ENCODE peak calls at places on chromosomes 13 and 19, in six cellular contexts. One of them, this sample, is unnamed.

GRCh38 chr19:32748497-32748896 is 28.9 kb downstream of the TDRD12 start:
- DNase-seq in progenitor cell of endocrine pancreas: no peak
- DNase-seq in choroid plexus epithelial cell: no peak
- DNase-seq in pancreas: no peak
- DNase-seq in left ventricle myocardium inferior: no peak
- DNase-seq in AG04450: no peak
- DNase-seq in this sample: no peak

GRCh38 chr19:3296034-3296433 is 70.3 kb upstream of the NFIC start:
- DNase-seq in progenitor cell of endocrine pancreas: no peak
- DNase-seq in pancreas: no peak
- DNase-seq in AG04450: no peak
- DNase-seq in left ventricle myocardium inferior: no peak
- DNase-seq in choroid plexus epithelial cell: no peak
- DNase-seq in this sample: no peak

GRCh38 chr13:21850013-21851006 is 179.4 kb downstream of the FGF9 start:
- DNase-seq in AG04450: no peak
- DNase-seq in choroid plexus epithelial cell: no peak
- DNase-seq in pancreas: no peak
- DNase-seq in progenitor cell of endocrine pancreas: no peak
- DNase-seq in left ventricle myocardium inferior: no peak
- DNase-seq in this sample: no peak

GRCh38 chr13:54162069-54162468 is 1133.5 kb downstream of the OLFM4 start:
- DNase-seq in left ventricle myocardium inferior: no peak
- DNase-seq in pancreas: no peak
- DNase-seq in choroid plexus epithelial cell: no peak
- DNase-seq in AG04450: no peak
- DNase-seq in progenitor cell of endocrine pancreas: no peak
- DNase-seq in this sample: no peak

GRCh38 chr19:49570997-49571676 is 9.2 kb downstream of the NOSIP start:
- DNase-seq in progenitor cell of endocrine pancreas: no peak
- DNase-seq in left ventricle myocardium inferior: no peak
- DNase-seq in choroid plexus epithelial cell: no peak
- DNase-seq in AG04450: no peak
- DNase-seq in pancreas: no peak
- DNase-seq in this sample: no peak

GRCh38 chr19:737591-738093 is 13.3 kb upstream of the MISP start:
- DNase-seq in progenitor cell of endocrine pancreas: peak
- DNase-seq in pancreas: peak
- DNase-seq in left ventricle myocardium inferior: no peak
- DNase-seq in AG04450: no peak
- DNase-seq in choroid plexus epithelial cell: peak
- DNase-seq in this sample: peak

GRCh38 chr13:109781384-109782065 is 4.9 kb downstream of the IRS2 start:
- DNase-seq in choroid plexus epithelial cell: no peak
- DNase-seq in progenitor cell of endocrine pancreas: no peak
- DNase-seq in pancreas: no peak
- DNase-seq in AG04450: no peak
- DNase-seq in left ventricle myocardium inferior: no peak
- DNase-seq in this sample: no peak

GRCh38 chr13:80037505-80037888 is 303.4 kb downstream of the SPRY2 start:
- DNase-seq in pancreas: no peak
- DNase-seq in AG04450: peak
- DNase-seq in choroid plexus epithelial cell: peak
- DNase-seq in progenitor cell of endocrine pancreas: no peak
- DNase-seq in left ventricle myocardium inferior: no peak
- DNase-seq in this sample: no peak

GRCh38 chr19:42816901-42817300 is 51.4 kb upstream of the PSG8 start:
- DNase-seq in choroid plexus epithelial cell: peak
- DNase-seq in AG04450: no peak
- DNase-seq in pancreas: no peak
- DNase-seq in left ventricle myocardium inferior: no peak
- DNase-seq in progenitor cell of endocrine pancreas: no peak
- DNase-seq in this sample: no peak

GRCh38 chr19:17234911-17235617 is 9.0 kb downstream of the OCEL1 start:
- DNase-seq in pancreas: peak
- DNase-seq in progenitor cell of endocrine pancreas: no peak
- DNase-seq in choroid plexus epithelial cell: peak
- DNase-seq in left ventricle myocardium inferior: peak
- DNase-seq in AG04450: no peak
- DNase-seq in this sample: peak

GRCh38 chr19:1000095-1000494 is at the start of gene GRIN3B:
- DNase-seq in left ventricle myocardium inferior: no peak
- DNase-seq in AG04450: no peak
- DNase-seq in progenitor cell of endocrine pancreas: peak
- DNase-seq in choroid plexus epithelial cell: peak
- DNase-seq in pancreas: peak
- DNase-seq in this sample: peak

GRCh38 chr19:40241125-40241808 is 14.8 kb upstream of the CCNP start:
- DNase-seq in AG04450: no peak
- DNase-seq in left ventricle myocardium inferior: no peak
- DNase-seq in choroid plexus epithelial cell: no peak
- DNase-seq in pancreas: no peak
- DNase-seq in progenitor cell of endocrine pancreas: no peak
- DNase-seq in this sample: no peak

GRCh38 chr19:5024282-5024681 is 55.4 kb downstream of the KDM4B start:
- DNase-seq in AG04450: no peak
- DNase-seq in pancreas: no peak
- DNase-seq in choroid plexus epithelial cell: no peak
- DNase-seq in progenitor cell of endocrine pancreas: no peak
- DNase-seq in left ventricle myocardium inferior: no peak
- DNase-seq in this sample: no peak

GRCh38 chr19:1767464-1767933 is 14.2 kb downstream of the ONECUT3 start:
- DNase-seq in left ventricle myocardium inferior: peak
- DNase-seq in choroid plexus epithelial cell: no peak
- DNase-seq in progenitor cell of endocrine pancreas: peak
- DNase-seq in pancreas: peak
- DNase-seq in AG04450: no peak
- DNase-seq in this sample: peak

GRCh38 chr19:2426661-2427322 is 594 bp downstream of the TIMM13 start:
- DNase-seq in pancreas: peak
- DNase-seq in left ventricle myocardium inferior: peak
- DNase-seq in progenitor cell of endocrine pancreas: peak
- DNase-seq in AG04450: no peak
- DNase-seq in choroid plexus epithelial cell: peak
- DNase-seq in this sample: no peak

GRCh38 chr19:16325161-16325527 is 518 bp downstream of the KLF2 start:
- DNase-seq in AG04450: no peak
- DNase-seq in pancreas: peak
- DNase-seq in choroid plexus epithelial cell: no peak
- DNase-seq in left ventricle myocardium inferior: peak
- DNase-seq in progenitor cell of endocrine pancreas: peak
- DNase-seq in this sample: peak

GRCh38 chr13:90402613-90403012 is 944.9 kb upstream of the MIR17HG start:
- DNase-seq in progenitor cell of endocrine pancreas: no peak
- DNase-seq in choroid plexus epithelial cell: no peak
- DNase-seq in pancreas: no peak
- DNase-seq in AG04450: no peak
- DNase-seq in left ventricle myocardium inferior: no peak
- DNase-seq in this sample: no peak

GRCh38 chr13:38350114-38350617 is 515 bp downstream of the UFM1 start:
- DNase-seq in left ventricle myocardium inferior: peak
- DNase-seq in pancreas: peak
- DNase-seq in AG04450: no peak
- DNase-seq in choroid plexus epithelial cell: peak
- DNase-seq in progenitor cell of endocrine pancreas: peak
- DNase-seq in this sample: no peak

GRCh38 chr13:83547043-83547442 is 335.2 kb downstream of the SLITRK1 start:
- DNase-seq in pancreas: no peak
- DNase-seq in choroid plexus epithelial cell: no peak
- DNase-seq in progenitor cell of endocrine pancreas: no peak
- DNase-seq in left ventricle myocardium inferior: no peak
- DNase-seq in AG04450: no peak
- DNase-seq in this sample: no peak

GRCh38 chr13:58619396-58620113 is 988.0 kb downstream of the PCDH17 start:
- DNase-seq in left ventricle myocardium inferior: no peak
- DNase-seq in pancreas: no peak
- DNase-seq in progenitor cell of endocrine pancreas: no peak
- DNase-seq in AG04450: no peak
- DNase-seq in choroid plexus epithelial cell: no peak
- DNase-seq in this sample: no peak

GRCh38 chr19:1699998-1700732 is 47.8 kb upstream of the TCF3 start:
- DNase-seq in progenitor cell of endocrine pancreas: no peak
- DNase-seq in pancreas: no peak
- DNase-seq in choroid plexus epithelial cell: no peak
- DNase-seq in left ventricle myocardium inferior: no peak
- DNase-seq in AG04450: no peak
- DNase-seq in this sample: no peak

DNA sequence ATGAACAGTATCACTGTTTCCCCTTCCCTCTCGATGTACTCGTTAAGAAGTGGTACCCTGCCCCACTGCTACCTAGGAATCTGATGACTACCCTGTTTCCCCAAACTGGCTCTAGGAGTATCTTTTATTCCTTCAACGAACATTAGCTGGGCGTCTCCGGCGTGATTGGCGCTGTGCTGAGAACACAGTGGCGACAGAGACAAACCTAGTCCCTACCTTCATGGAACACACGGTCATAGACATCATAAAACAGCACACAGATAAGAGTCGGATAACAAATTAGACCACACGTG is 730 bp downstream of the SYMPK start:
- DNase-seq in left ventricle myocardium inferior: no peak
- DNase-seq in pancreas: no peak
- DNase-seq in progenitor cell of endocrine pancreas: no peak
- DNase-seq in AG04450: no peak
- DNase-seq in choroid plexus epithelial cell: no peak
- DNase-seq in this sample: no peak
- TF ChIP-seq CTCF in left ventricle myocardium inferior: no peak
- TF ChIP-seq CTCF in pancreas: no peak
- TF ChIP-seq CTCF in progenitor cell of endocrine pancreas: no peak
- TF ChIP-seq CTCF in AG04450: no peak
- TF ChIP-seq CTCF in choroid plexus epithelial cell: no peak
- TF ChIP-seq CTCF in this sample: no peak

GRCh38 chr19:47130589-47131168 is at the start of gene SAE1:
- DNase-seq in pancreas: peak
- DNase-seq in AG04450: peak
- DNase-seq in progenitor cell of endocrine pancreas: peak
- DNase-seq in choroid plexus epithelial cell: peak
- DNase-seq in left ventricle myocardium inferior: peak
- DNase-seq in this sample: peak
- TF ChIP-seq CTCF in pancreas: peak
- TF ChIP-seq CTCF in AG04450: peak
- TF ChIP-seq CTCF in progenitor cell of endocrine pancreas: peak
- TF ChIP-seq CTCF in choroid plexus epithelial cell: peak
- TF ChIP-seq CTCF in left ventricle myocardium inferior: peak
- TF ChIP-seq CTCF in this sample: no peak

DNA sequence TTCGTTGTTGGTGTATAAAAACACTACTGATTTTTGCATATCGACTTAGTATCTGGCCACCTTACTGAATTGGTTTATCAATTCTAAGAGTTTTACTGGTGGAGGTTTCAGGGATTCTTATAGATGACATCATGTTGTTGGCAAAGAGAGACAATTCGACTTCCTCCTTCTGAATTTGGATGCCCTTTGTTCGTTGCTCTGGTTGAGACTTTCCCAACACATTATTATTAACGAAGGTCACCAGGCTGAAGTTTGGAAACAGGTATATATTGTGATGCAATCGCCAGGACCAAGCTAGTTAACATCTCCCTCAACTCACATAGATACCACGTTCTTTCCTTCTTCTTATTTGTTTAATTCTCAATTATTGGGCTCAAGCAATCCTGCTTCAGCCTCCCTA is 2.1 kb upstream of the ZSCAN5B start:
- DNase-seq in left ventricle myocardium inferior: no peak
- DNase-seq in pancreas: no peak
- DNase-seq in progenitor cell of endocrine pancreas: no peak
- DNase-seq in AG04450: no peak
- DNase-seq in choroid plexus epithelial cell: no peak
- DNase-seq in this sample: no peak
- TF ChIP-seq CTCF in left ventricle myocardium inferior: no peak
- TF ChIP-seq CTCF in pancreas: no peak
- TF ChIP-seq CTCF in progenitor cell of endocrine pancreas: no peak
- TF ChIP-seq CTCF in AG04450: no peak
- TF ChIP-seq CTCF in choroid plexus epithelial cell: no peak
- TF ChIP-seq CTCF in this sample: no peak

GRCh38 chr13:75537401-75538365 is at the start of gene COMMD6:
- DNase-seq in progenitor cell of endocrine pancreas: peak
- DNase-seq in left ventricle myocardium inferior: peak
- DNase-seq in pancreas: peak
- DNase-seq in AG04450: peak
- DNase-seq in choroid plexus epithelial cell: peak
- DNase-seq in this sample: peak
- TF ChIP-seq CTCF in progenitor cell of endocrine pancreas: no peak
- TF ChIP-seq CTCF in left ventricle myocardium inferior: peak
- TF ChIP-seq CTCF in pancreas: peak
- TF ChIP-seq CTCF in AG04450: peak
- TF ChIP-seq CTCF in choroid plexus epithelial cell: peak
- TF ChIP-seq CTCF in this sample: no peak

This sample was measured in activated B cell treated with CpG ODN at 0.5 μM for 24 hours.